ENCODE peak calls at places on chromosome 4, in five cellular contexts. T is lower lobe of right lung, S is T47D, A is H7, O is thoracic aorta. W is an unnamed sample.

GRCh38 chr4:177301127-177301639 is 8.5 kb upstream of the NEIL3 start:
- DNase-seq in T (no peak), S (no peak), A (no peak), O (no peak), W (no peak)

GRCh38 chr4:152503606-152504290 is 32.1 kb downstream of the FBXW7 start:
- DNase-seq in T (no peak), S (no peak), A (no peak), O (no peak), W (no peak)

GRCh38 chr4:84176061-84176460 is 323.0 kb downstream of the NKX6-1 start:
- DNase-seq in T (no peak), S (no peak), A (no peak), O (no peak), W (no peak)

GRCh38 chr4:185224597-185224996 is 15.2 kb downstream of the SNX25 start:
- DNase-seq in T (no peak), S (no peak), A (no peak), O (no peak), W (no peak)

GRCh38 chr4:140302151-140302859 is 71.1 kb upstream of the SCOC start:
- DNase-seq in T (no peak), S (no peak), A (no peak), O (no peak), W (no peak)

GRCh38 chr4:76449362-76449767 is 14.3 kb downstream of the SHROOM3 start:
- DNase-seq in T (no peak), S (no peak), A (no peak), O (no peak), W (no peak)

GRCh38 chr4:2817701-2818350 is 24.9 kb downstream of the SH3BP2 start:
- DNase-seq in T (no peak), S (peak), A (peak), O (no peak), W (peak)

GRCh38 chr4:77579406-77580076 is 26.1 kb upstream of the CXCL13 start:
- DNase-seq in T (no peak), S (no peak), A (no peak), O (no peak), W (no peak)

GRCh38 chr4:169267070-169267469 is 3.7 kb downstream of the SH3RF1 start:
- DNase-seq in T (no peak), S (peak), A (no peak), O (no peak), W (no peak)

GRCh38 chr4:152265149-152265621 is 270.7 kb downstream of the FBXW7 start:
- DNase-seq in T (no peak), S (no peak), A (no peak), O (no peak), W (no peak)

GRCh38 chr4:90419124-90419711 is 292.0 kb downstream of the CCSER1 start:
- DNase-seq in T (no peak), S (peak), A (peak), O (no peak), W (peak)

GRCh38 chr4:183636923-183637322 is 22.1 kb downstream of the RWDD4 start:
- DNase-seq in T (no peak), S (peak), A (no peak), O (peak), W (no peak)

GRCh38 chr4:176791591-176792347 is 953 bp downstream of the VEGFC start:
- DNase-seq in T (peak), S (peak), A (peak), O (no peak), W (peak)

GRCh38 chr4:150142831-150143230 is 64.6 kb downstream of the DCLK2 start:
- DNase-seq in T (no peak), S (no peak), A (no peak), O (no peak), W (no peak)

GRCh38 chr4:10619220-10619619 is 65.3 kb downstream of the CLNK start:
- DNase-seq in T (no peak), S (peak), A (no peak), O (no peak), W (no peak)

GRCh38 chr4:54661156-54661555 is 3.4 kb downstream of the KIT start:
- DNase-seq in T (no peak), S (no peak), A (no peak), O (no peak), W (no peak)

GRCh38 chr4:82718067-82718935 is 80.3 kb downstream of the SCD5 start:
- DNase-seq in T (no peak), S (no peak), A (no peak), O (no peak), W (no peak)

GRCh38 chr4:141524116-141524515 is 112.3 kb upstream of the IL15 start:
- DNase-seq in T (no peak), S (no peak), A (no peak), O (no peak), W (no peak)

GRCh38 chr4:126215759-126216158 is 901.0 kb downstream of the FAT4 start:
- DNase-seq in T (no peak), S (no peak), A (no peak), O (no peak), W (no peak)

GRCh38 chr4:119246177-119246576 is 33.7 kb downstream of the USP53 start:
- DNase-seq in T (no peak), S (no peak), A (no peak), O (no peak), W (no peak)

GRCh38 chr4:114161809-114162208 is 182.4 kb upstream of the ARSJ start:
- DNase-seq in T (no peak), S (peak), A (peak), O (no peak), W (peak)

GRCh38 chr4:147782087-147782781 is 50.3 kb downstream of the ARHGAP10 start:
- DNase-seq in T (no peak), S (peak), A (no peak), O (no peak), W (no peak)

GRCh38 chr4:91267543-91267942 is 1036.2 kb upstream of the GRID2 start:
- DNase-seq in T (no peak), S (no peak), A (no peak), O (no peak), W (no peak)

GRCh38 chr4:172998527-172999469 is 169.8 kb upstream of the GALNT7 start:
- DNase-seq in T (no peak), S (peak), A (no peak), O (no peak), W (no peak)

GRCh38 chr4:113738251-113738650 is 23.3 kb downstream of the CAMK2D start:
- DNase-seq in T (no peak), S (no peak), A (no peak), O (no peak), W (no peak)

GRCh38 chr4:55545133-55545532 is 1.6 kb downstream of the CLOCK start:
- DNase-seq in T (no peak), S (no peak), A (no peak), O (no peak), W (peak)

GRCh38 chr4:188727746-188728145 is 588.5 kb downstream of the TRIML1 start:
- DNase-seq in T (no peak), S (no peak), A (no peak), O (no peak), W (no peak)

GRCh38 chr4:99402765-99403164 is 32.4 kb downstream of the ADH7 start:
- DNase-seq in T (no peak), S (no peak), A (peak), O (no peak), W (no peak)

GRCh38 chr4:118757761-118758213 is 72.6 kb downstream of the METTL14 start:
- DNase-seq in T (no peak), S (peak), A (no peak), O (no peak), W (no peak)

GRCh38 chr4:41525129-41525528 is 12.8 kb upstream of the LIMCH1 start:
- DNase-seq in T (no peak), S (no peak), A (peak), O (no peak), W (peak)

GRCh38 chr4:14916554-14917304 is 85.6 kb upstream of the CPEB2 start:
- DNase-seq in T (no peak), S (peak), A (no peak), O (no peak), W (no peak)

GRCh38 chr4:182749768-182750167 is 167.4 kb downstream of the DCTD start:
- DNase-seq in T (no peak), S (no peak), A (no peak), O (no peak), W (no peak)

GRCh38 chr4:632391-632790 is 7.0 kb downstream of the PDE6B start:
- DNase-seq in T (no peak), S (no peak), A (no peak), O (no peak), W (no peak)

GRCh38 chr4:183223046-183223445 is 97.0 kb downstream of the CLDN22 start:
- DNase-seq in T (no peak), S (no peak), A (no peak), O (no peak), W (no peak)

GRCh38 chr4:85603437-85604336 is 128.7 kb downstream of the ARHGAP24 start:
- DNase-seq in T (no peak), S (no peak), A (no peak), O (no peak), W (no peak)

GRCh38 chr4:17812125-17812524 is 1.3 kb downstream of the NCAPG start:
- DNase-seq in T (no peak), S (no peak), A (no peak), O (no peak), W (no peak)

GRCh38 chr4:108774809-108775530 is 12.1 kb upstream of the ETNPPL start:
- DNase-seq in T (peak), S (peak), A (no peak), O (peak), W (no peak)